ENCODE peak calls at places on chromosome 4, in seven cellular contexts. A is nucleus accumbens, G is esophagus muscularis mucosa, Z is ureter, B is SK-MEL-5, H is KBM-7, L is LoVo. X is an unnamed sample.

GRCh38 chr4:74793757-74794340 is 474 bp downstream of the BTC start:
- DNase-seq in A (no peak), G (no peak), Z (peak), B (peak), H (no peak), L (peak), X (peak)

GRCh38 chr4:119300072-119300387 is 21.9 kb downstream of the FABP2 start:
- DNase-seq in A (no peak), G (peak), Z (peak), B (no peak), H (no peak), L (no peak), X (no peak)

GRCh38 chr4:38670939-38671593 is 7.1 kb downstream of the KLF3 start:
- DNase-seq in A (no peak), G (no peak), Z (no peak), B (no peak), H (no peak), L (no peak), X (no peak)

GRCh38 chr4:184994010-184994622 is 24.2 kb upstream of the HELT start:
- DNase-seq in A (no peak), G (no peak), Z (no peak), B (no peak), H (no peak), L (no peak), X (no peak)

GRCh38 chr4:124526760-124527159 is 185.8 kb downstream of the ANKRD50 start:
- DNase-seq in A (no peak), G (no peak), Z (no peak), B (no peak), H (no peak), L (no peak), X (no peak)

GRCh38 chr4:4867745-4868505 is 8.5 kb downstream of the MSX1 start:
- DNase-seq in A (no peak), G (no peak), Z (no peak), B (no peak), H (no peak), L (no peak), X (no peak)

GRCh38 chr4:89868999-89869589 is 25.6 kb upstream of the MMRN1 start:
- DNase-seq in A (no peak), G (no peak), Z (no peak), B (peak), H (no peak), L (peak), X (no peak)

GRCh38 chr4:139734201-139734874 is 68.7 kb downstream of the MGST2 start:
- DNase-seq in A (no peak), G (no peak), Z (no peak), B (peak), H (no peak), L (no peak), X (no peak)

GRCh38 chr4:185782523-185782922 is 29.5 kb downstream of the SORBS2 start:
- DNase-seq in A (no peak), G (no peak), Z (no peak), B (no peak), H (no peak), L (no peak), X (peak)

GRCh38 chr4:8165374-8165896 is 6.8 kb upstream of the ABLIM2 start:
- DNase-seq in A (no peak), G (no peak), Z (no peak), B (no peak), H (no peak), L (no peak), X (no peak)

GRCh38 chr4:60617731-60618130 is 582.4 kb upstream of the ADGRL3 start:
- DNase-seq in A (no peak), G (no peak), Z (no peak), B (no peak), H (no peak), L (no peak), X (no peak)